ENCODE peak calls at places on chromosomes 7 and 10, in four cellular contexts. A is sigmoid colon, J is ascending aorta, X is brain microvascular endothelial cell. U is an unnamed sample.

GRCh38 chr10:70274643-70275042 is 9.2 kb downstream of the NPFFR1 start:
- DNase-seq in A (peak), J (no peak), X (peak), U (no peak)

GRCh38 chr7:130242198-130243014 is 24.3 kb upstream of the CPA2 start:
- DNase-seq in A (no peak), J (no peak), X (peak), U (no peak)

GRCh38 chr7:94907420-94908203 is at the start of gene PPP1R9A:
- DNase-seq in A (peak), J (no peak), X (no peak), U (no peak)

GRCh38 chr7:31995134-31995533 is 75.1 kb downstream of the PDE1C start:
- DNase-seq in A (no peak), J (no peak), X (no peak), U (no peak)

GRCh38 chr7:101874028-101874427 is 56.6 kb downstream of the CUX1 start:
- DNase-seq in A (no peak), J (no peak), X (peak), U (no peak)

GRCh38 chr7:25726682-25727357 is 425.2 kb upstream of the NFE2L3 start:
- DNase-seq in A (no peak), J (no peak), X (no peak), U (no peak)

GRCh38 chr10:18476283-18476682 is 175.1 kb downstream of the NSUN6 start:
- DNase-seq in A (no peak), J (no peak), X (no peak), U (no peak)

GRCh38 chr10:77195101-77195500 is 442.5 kb downstream of the KCNMA1 start:
- DNase-seq in A (peak), J (no peak), X (peak), U (no peak)

GRCh38 chr10:8758029-8758428 is 703.5 kb downstream of the GATA3 start:
- DNase-seq in A (no peak), J (no peak), X (no peak), U (no peak)

GRCh38 chr7:151847681-151848081 is 29.2 kb downstream of the PRKAG2 start:
- DNase-seq in A (no peak), J (no peak), X (peak), U (no peak)

GRCh38 chr7:155455776-155456516 is 2.0 kb upstream of the EN2 start:
- DNase-seq in A (no peak), J (no peak), X (no peak), U (no peak)

GRCh38 chr7:50303082-50303893 is 1.2 kb upstream of the IKZF1 start:
- DNase-seq in A (no peak), J (no peak), X (no peak), U (no peak)

GRCh38 chr7:151759591-151760042 is 117.3 kb downstream of the PRKAG2 start:
- DNase-seq in A (peak), J (no peak), X (peak), U (no peak)

DNA sequence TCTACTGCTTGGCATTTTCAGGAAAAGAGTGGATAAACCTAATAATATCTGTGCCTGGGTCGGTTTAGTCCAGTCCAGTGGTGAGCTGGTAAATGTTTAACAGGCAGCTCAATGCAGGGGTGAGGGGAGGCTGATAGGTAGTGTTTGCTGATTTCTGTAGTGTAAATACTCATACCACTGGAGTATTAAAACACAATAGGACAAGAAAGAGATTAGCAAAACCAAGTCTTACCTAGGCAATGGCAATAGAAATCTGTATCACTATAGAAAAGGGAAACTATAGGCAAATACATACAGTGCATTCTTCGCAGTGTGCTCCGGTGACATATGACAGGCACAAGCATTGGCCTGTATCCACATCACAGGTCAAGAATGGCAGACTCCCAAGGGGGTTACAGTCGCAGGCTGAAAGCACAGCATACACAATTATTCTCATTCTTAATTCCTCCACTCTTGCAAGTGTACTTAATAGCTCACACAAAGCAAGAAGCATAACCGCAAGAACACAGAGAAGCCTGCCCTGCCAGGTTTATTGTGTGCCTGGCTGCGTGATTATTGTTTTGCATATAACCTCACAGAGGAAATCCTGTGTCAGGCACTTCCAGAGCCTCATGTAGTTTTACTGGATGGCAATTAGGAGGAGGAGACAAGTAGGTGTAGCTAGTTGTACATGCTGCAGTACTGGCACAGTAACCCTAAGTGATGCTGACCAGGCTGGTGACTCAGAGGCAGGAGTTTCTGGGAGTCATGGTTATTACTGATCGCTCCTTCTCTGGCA is 35.0 kb downstream of the LAMB4 start:
- DNase-seq in A (peak), J (peak), X (peak), U (no peak)
- H3K4me3 ChIP-seq in A (no peak), J (no peak), X (peak), U (no peak)

DNA sequence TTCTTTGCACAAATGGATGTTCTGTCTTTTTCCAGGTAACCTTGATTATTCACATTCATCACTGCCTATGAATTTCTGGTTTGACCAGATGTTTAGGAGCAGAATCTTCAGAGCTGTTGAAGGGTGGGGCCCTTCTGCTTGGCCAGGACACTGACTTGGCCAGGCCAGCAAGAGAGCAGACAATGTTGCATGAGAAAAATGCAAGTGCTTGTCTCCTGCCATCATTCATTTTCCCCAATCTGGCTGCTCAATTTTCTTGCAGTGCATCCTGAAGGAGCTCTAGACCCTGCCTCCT is 1.6 kb upstream of the BLNK start:
- DNase-seq in A (no peak), J (no peak), X (no peak), U (no peak)
- H3K4me3 ChIP-seq in A (no peak), J (no peak), X (no peak), U (peak)

GRCh38 chr7:121620206-121620605 is 224.1 kb upstream of the FAM3C start:
- DNase-seq in A (no peak), J (no peak), X (no peak), U (no peak)

GRCh38 chr7:121624922-121625321 is 228.8 kb upstream of the FAM3C start:
- DNase-seq in A (peak), J (no peak), X (peak), U (no peak)

GRCh38 chr7:121623130-121623872 is 227.2 kb upstream of the FAM3C start:
- DNase-seq in A (no peak), J (no peak), X (no peak), U (no peak)

GRCh38 chr7:121620953-121621606 is 225.0 kb upstream of the FAM3C start:
- DNase-seq in A (no peak), J (no peak), X (no peak), U (no peak)

GRCh38 chr7:121621947-121622346 is 225.8 kb upstream of the FAM3C start:
- DNase-seq in A (no peak), J (no peak), X (no peak), U (no peak)
- H3K4me3 ChIP-seq in A (no peak), J (no peak), X (no peak), U (no peak)

GRCh38 chr7:2738110-2738509 is 50.1 kb downstream of the AMZ1 start:
- DNase-seq in A (peak), J (no peak), X (no peak), U (no peak)
- H3K4me3 ChIP-seq in A (no peak), J (no peak), X (no peak), U (no peak)

GRCh38 chr7:106767498-106768323 is 97.4 kb upstream of the PIK3CG start:
- DNase-seq in A (no peak), J (no peak), X (no peak), U (peak)
- H3K4me3 ChIP-seq in A (no peak), J (no peak), X (no peak), U (no peak)

GRCh38 chr10:49608166-49608758 is 1.8 kb upstream of the SLC18A3 start:
- DNase-seq in A (no peak), J (no peak), X (no peak), U (no peak)
- H3K4me3 ChIP-seq in A (no peak), J (no peak), X (no peak), U (no peak)

DNA sequence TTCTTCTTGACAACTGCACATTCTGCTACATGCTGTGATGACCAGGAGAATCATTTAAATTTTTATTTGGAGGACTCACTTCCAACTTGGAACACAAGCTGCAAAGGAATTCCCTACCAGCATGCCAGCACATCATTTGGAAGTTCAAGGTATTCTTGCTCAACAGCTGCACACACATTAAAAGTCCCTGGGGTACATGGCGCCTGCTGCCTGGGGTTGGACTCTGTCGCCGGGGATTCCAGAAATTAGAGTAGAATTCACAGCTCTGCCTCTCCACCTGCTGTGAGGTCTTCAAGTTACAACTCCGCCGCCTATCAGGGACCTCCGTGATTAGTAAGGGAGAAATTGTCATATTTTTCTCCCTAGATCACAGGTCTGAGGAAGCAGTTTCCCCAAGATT is 1.1 kb downstream of the ZNF32 start:
- DNase-seq in A (no peak), J (no peak), X (no peak), U (no peak)
- H3K4me3 ChIP-seq in A (peak), J (peak), X (no peak), U (peak)

DNA sequence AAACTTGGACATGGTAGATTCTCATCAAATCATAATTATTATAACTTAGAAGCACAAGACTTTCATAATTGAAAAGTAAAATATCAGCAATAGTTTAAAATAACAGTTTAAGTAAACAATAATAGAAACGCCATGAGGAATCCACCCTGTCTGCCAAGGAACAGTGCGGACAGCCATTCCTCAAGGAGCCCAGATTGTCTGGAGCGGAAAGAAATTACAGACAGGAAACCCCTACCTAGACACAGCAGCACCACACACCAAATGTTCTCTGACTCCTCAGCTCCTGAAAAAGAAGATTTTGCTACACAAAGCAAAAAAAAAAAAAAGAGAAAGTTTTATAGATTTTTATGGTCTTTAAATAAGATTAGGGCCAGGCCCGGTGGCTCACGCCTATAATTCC is 21.5 kb upstream of the SEC61G start:
- DNase-seq in A (no peak), J (no peak), X (no peak), U (no peak)
- H3K4me3 ChIP-seq in A (no peak), J (no peak), X (no peak), U (no peak)

DNA sequence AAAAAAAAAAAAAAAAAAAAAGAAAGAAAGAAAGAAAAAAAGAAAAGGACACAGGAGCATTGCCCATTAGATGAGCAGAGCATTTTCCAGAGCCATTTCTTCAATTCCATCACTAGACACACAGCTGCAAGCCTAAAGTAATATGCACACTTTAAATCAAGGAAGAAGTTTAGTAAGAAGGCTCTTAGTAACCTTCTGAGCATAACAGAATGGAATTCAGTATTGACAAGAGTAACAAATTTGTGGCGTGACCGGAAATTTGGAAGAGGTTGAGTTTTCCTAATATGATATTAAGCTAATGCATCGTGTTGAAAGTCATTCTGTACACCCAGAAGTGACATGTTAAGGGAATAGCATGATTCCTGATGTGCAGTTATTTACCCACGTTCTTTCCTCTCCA is 35.3 kb downstream of the SMURF1 start:
- DNase-seq in A (no peak), J (no peak), X (no peak), U (no peak)
- H3K4me3 ChIP-seq in A (no peak), J (peak), X (no peak), U (no peak)